ENCODE peak calls at places on chromosomes 3 and 15, in four cellular contexts. C is mesothelial cell of epicardium, J is KBM-7, U is coronary artery. A is an unnamed sample.

GRCh38 chr15:93089855-93090305 is 869 bp upstream of the RGMA start:
- DNase-seq in C (no peak), U (no peak), J (no peak), A (no peak)

GRCh38 chr15:69523010-69524001 is 70.7 kb downstream of the RPLP1 start:
- DNase-seq in C (peak; percentile 91), U (no peak), J (peak; percentile 78), A (peak; percentile 92)

GRCh38 chr15:58856090-58856489 is 77.4 kb downstream of the SLTM start:
- DNase-seq in J (no peak), C (no peak), U (no peak), A (no peak)

GRCh38 chr3:54427951-54428871 is 305.9 kb downstream of the CACNA2D3 start:
- DNase-seq in J (peak; percentile 46), C (peak; percentile 69), U (no peak), A (peak; percentile 73)

GRCh38 chr3:124885466-124886167 is 1.5 kb downstream of the ITGB5 start:
- DNase-seq in U (no peak), C (no peak), J (no peak), A (no peak)

GRCh38 chr3:146160233-146160963 is 586 bp downstream of the PLOD2 start:
- DNase-seq in C (peak; percentile 46), J (peak; percentile 46), U (peak; percentile 84), A (peak; percentile 61)

GRCh38 chr3:115862824-115863223 is 239.5 kb downstream of the GAP43 start:
- DNase-seq in J (no peak), C (no peak), U (no peak), A (peak; percentile 52)

GRCh38 chr15:80561500-80561899 is 133.6 kb upstream of the ABHD17C start:
- DNase-seq in U (peak; percentile 21), C (no peak), J (no peak), A (no peak)

GRCh38 chr15:29364429-29365078 is 94.9 kb upstream of the NSMCE3 start:
- DNase-seq in U (no peak), C (no peak), J (peak; percentile 1), A (no peak)

GRCh38 chr3:28924744-28925360 is 356.0 kb upstream of the RBMS3 start:
- DNase-seq in U (no peak), C (no peak), J (no peak), A (no peak)

GRCh38 chr3:157527471-157527881 is 24.3 kb upstream of the VEPH1 start:
- DNase-seq in J (no peak), C (no peak), U (no peak), A (no peak)

GRCh38 chr15:40716165-40716564 is 21.2 kb downstream of the RAD51 start:
- DNase-seq in U (no peak), C (no peak), J (peak; percentile 40), A (no peak)

GRCh38 chr3:171064461-171064860 is 37.9 kb upstream of the SLC2A2 start:
- DNase-seq in U (no peak), J (no peak), C (no peak), A (no peak)

GRCh38 chr15:39936187-39936586 is 2.3 kb downstream of the EIF2AK4 start:
- DNase-seq in J (no peak), C (no peak), U (no peak), A (no peak)

GRCh38 chr3:71955549-71956373 is 170.8 kb upstream of the PROK2 start:
- DNase-seq in J (peak; percentile 67), U (peak; percentile 80), C (peak; percentile 79), A (peak; percentile 66)

GRCh38 chr3:154161806-154162205 is 40.6 kb downstream of the ARHGEF26 start:
- DNase-seq in J (no peak), U (no peak), C (no peak), A (no peak)